ENCODE peak calls at places on chromosome 10, in six cellular contexts. V, L, F, K, R and E are unnamed samples.

GRCh38 chr10:43453266-43453831 is 16.4 kb downstream of the ZNF487 start:
- DNase-seq in V (no peak), L (no peak), F (no peak), K (no peak), R (no peak), E (no peak)

GRCh38 chr10:10942441-10942840 is 75.2 kb upstream of the CELF2 start:
- DNase-seq in V (no peak), L (peak; percentile 11), F (no peak), K (peak; percentile 9), R (no peak), E (no peak)

GRCh38 chr10:43120116-43120947 is 17.9 kb upstream of the CSGALNACT2 start:
- DNase-seq in V (no peak), L (no peak), F (no peak), K (no peak), R (no peak), E (no peak)

GRCh38 chr10:69898524-69898923 is 96.8 kb downstream of the COL13A1 start:
- DNase-seq in V (peak; percentile 22), L (no peak), F (no peak), K (no peak), R (no peak), E (peak; percentile 75)

GRCh38 chr10:22251751-22252285 is 34.0 kb upstream of the EBLN1 start:
- DNase-seq in V (peak; percentile 64), L (peak; percentile 55), F (peak; percentile 66), K (no peak), R (peak; percentile 46), E (peak; percentile 55)

GRCh38 chr10:88616250-88616977 is 29.9 kb downstream of the LIPJ start:
- DNase-seq in V (no peak), L (no peak), F (no peak), K (no peak), R (no peak), E (no peak)

GRCh38 chr10:15539262-15539661 is 168.2 kb upstream of the FAM171A1 start:
- DNase-seq in V (no peak), L (no peak), F (no peak), K (no peak), R (no peak), E (no peak)

GRCh38 chr10:86075512-86075911 is 291.1 kb downstream of the GRID1 start:
- DNase-seq in V (no peak), L (no peak), F (no peak), K (no peak), R (no peak), E (no peak)

GRCh38 chr10:104080762-104081161 is 4.9 kb downstream of the COL17A1 start:
- DNase-seq in V (peak; percentile 38), L (peak; percentile 44), F (no peak), K (no peak), R (no peak), E (peak; percentile 28)

GRCh38 chr10:104139221-104139620 is 17.2 kb downstream of the SFR1 start:
- DNase-seq in V (no peak), L (peak; percentile 6), F (peak; percentile 2), K (no peak), R (no peak), E (no peak)

GRCh38 chr10:109939253-109939961 is 16.1 kb upstream of the XPNPEP1 start:
- DNase-seq in V (no peak), L (no peak), F (no peak), K (no peak), R (no peak), E (no peak)

GRCh38 chr10:110326351-110327032 is 21.8 kb upstream of the SMNDC1 start:
- DNase-seq in V (no peak), L (peak; percentile 80), F (no peak), K (peak; percentile 73), R (no peak), E (no peak)

GRCh38 chr10:21507066-21507669 is 18.3 kb downstream of the SKIDA1 start:
- DNase-seq in V (no peak), L (no peak), F (no peak), K (no peak), R (no peak), E (no peak)

GRCh38 chr10:77636286-77636966 is 1.2 kb downstream of the KCNMA1 start:
- DNase-seq in V (no peak), L (no peak), F (no peak), K (no peak), R (no peak), E (no peak)

GRCh38 chr10:121578298-121578697 is 19.9 kb downstream of the FGFR2 start:
- DNase-seq in V (no peak), L (no peak), F (no peak), K (no peak), R (no peak), E (no peak)

GRCh38 chr10:101272229-101272868 is 43.1 kb upstream of the LBX1 start:
- DNase-seq in V (peak; percentile 86), L (peak; percentile 55), F (peak; percentile 58), K (peak; percentile 62), R (peak; percentile 42), E (peak; percentile 61)

GRCh38 chr10:112613620-112614019 is 166.6 kb downstream of the VTI1A start:
- DNase-seq in V (no peak), L (no peak), F (no peak), K (no peak), R (no peak), E (no peak)

GRCh38 chr10:94042001-94042813 is 48.5 kb downstream of the PLCE1 start:
- DNase-seq in V (no peak), L (peak; percentile 79), F (no peak), K (peak; percentile 65), R (no peak), E (no peak)

GRCh38 chr10:119620241-119620753 is 23.5 kb upstream of the TIAL1 start:
- DNase-seq in V (no peak), L (peak; percentile 34), F (no peak), K (peak; percentile 4), R (no peak), E (no peak)

GRCh38 chr10:124417846-124418725 is 637 bp downstream of the OAT start:
- DNase-seq in V (peak; percentile 44), L (peak; percentile 67), F (peak; percentile 39), K (peak; percentile 40), R (peak; percentile 31), E (peak; percentile 52)

GRCh38 chr10:86229378-86229777 is 137.2 kb downstream of the GRID1 start:
- DNase-seq in V (no peak), L (no peak), F (no peak), K (no peak), R (no peak), E (no peak)

GRCh38 chr10:33982995-33983394 is 648.5 kb upstream of the NRP1 start:
- DNase-seq in V (no peak), L (peak; percentile 29), F (no peak), K (no peak), R (no peak), E (no peak)

GRCh38 chr10:73850863-73851461 is 23.4 kb downstream of the CAMK2G start:
- DNase-seq in V (no peak), L (peak; percentile 68), F (no peak), K (peak; percentile 51), R (no peak), E (peak; percentile 52)

GRCh38 chr10:114638874-114639625 is 19.0 kb downstream of the ABLIM1 start:
- DNase-seq in V (no peak), L (peak; percentile 94), F (no peak), K (peak; percentile 92), R (no peak), E (no peak)

GRCh38 chr10:3886666-3887251 is 101.8 kb upstream of the KLF6 start:
- DNase-seq in V (no peak), L (peak; percentile 99), F (no peak), K (peak; percentile 96), R (no peak), E (no peak)

GRCh38 chr10:121681982-121682687 is 83.9 kb upstream of the FGFR2 start:
- DNase-seq in V (no peak), L (no peak), F (no peak), K (no peak), R (no peak), E (no peak)

GRCh38 chr10:9243861-9244515 is 1189.5 kb downstream of the GATA3 start:
- DNase-seq in V (no peak), L (no peak), F (no peak), K (no peak), R (no peak), E (no peak)

GRCh38 chr10:70565556-70566514 is 36.7 kb downstream of the PRF1 start:
- DNase-seq in V (no peak), L (no peak), F (no peak), K (no peak), R (no peak), E (no peak)

GRCh38 chr10:28533571-28534304 is 820 bp downstream of the WAC start:
- DNase-seq in V (peak; percentile 75), L (peak; percentile 39), F (peak; percentile 65), K (peak; percentile 34), R (peak; percentile 58), E (peak; percentile 74)